ENCODE peak calls at places on chromosomes 6 and 20, in eight cellular contexts. D is skeletal muscle cell, V is NCI-H2029, C is Calu3, H is neural crest cell, K is dorsolateral prefrontal cortex, P is SK-N-SH, M is heart right ventricle. E is an unnamed sample.

GRCh38 chr20:61927193-61927825 is 138.4 kb downstream of the TAF4 start:
- DNase-seq in D (no peak), V (no peak), H (no peak), K (no peak), P (no peak), C (no peak), M (peak; percentile 2), E (no peak)

GRCh38 chr6:37507082-37507481 is 7.4 kb upstream of the CCDC167 start:
- DNase-seq in P (peak; percentile 50), M (no peak), D (no peak), K (no peak), V (no peak), C (no peak), H (no peak), E (no peak)

GRCh38 chr20:10505320-10506226 is 70.5 kb downstream of the SLX4IP start:
- DNase-seq in C (no peak), P (no peak), V (no peak), D (no peak), K (no peak), H (no peak), M (no peak), E (no peak)

GRCh38 chr6:25280617-25280990 is 1.4 kb downstream of the CARMIL1 start:
- DNase-seq in M (no peak), D (no peak), P (no peak), K (no peak), H (no peak), V (no peak), C (no peak), E (peak; percentile 37)

GRCh38 chr6:149225370-149225769 is 92.1 kb upstream of the TAB2 start:
- DNase-seq in H (no peak), D (no peak), P (no peak), K (no peak), M (no peak), V (no peak), C (no peak), E (no peak)

GRCh38 chr6:158353851-158354508 is 41.7 kb downstream of the TULP4 start:
- DNase-seq in K (no peak), V (peak; percentile 34), H (no peak), P (no peak), C (no peak), D (no peak), M (no peak), E (no peak)

GRCh38 chr6:75748743-75749538 is at the start of gene MYO6:
- DNase-seq in M (peak; percentile 82), D (no peak), K (peak; percentile 66), P (peak; percentile 92), H (peak; percentile 59), C (peak; percentile 93), V (peak; percentile 15), E (peak; percentile 83)

GRCh38 chr6:15287670-15288069 is 41.8 kb downstream of the JARID2 start:
- DNase-seq in D (no peak), M (no peak), H (no peak), C (no peak), P (no peak), K (no peak), V (no peak), E (no peak)

GRCh38 chr6:32290886-32291450 is 67.1 kb upstream of the NOTCH4 start:
- DNase-seq in H (no peak), C (no peak), D (peak; percentile 6), K (no peak), M (no peak), P (no peak), V (no peak), E (no peak)

GRCh38 chr6:138105880-138106664 is 1.1 kb downstream of the PERP start:
- DNase-seq in M (no peak), P (no peak), H (no peak), C (no peak), V (no peak), K (no peak), D (no peak), E (peak; percentile 40)

GRCh38 chr20:48638546-48638945 is 189.3 kb downstream of the PREX1 start:
- DNase-seq in D (no peak), K (no peak), V (no peak), M (no peak), C (peak; percentile 61), H (no peak), P (no peak), E (no peak)

GRCh38 chr6:43927525-43928210 is 157.7 kb downstream of the VEGFA start:
- DNase-seq in P (no peak), H (no peak), K (no peak), M (no peak), V (no peak), C (peak; percentile 78), D (no peak), E (peak; percentile 74)

GRCh38 chr6:717135-717534 is 24.2 kb upstream of the EXOC2 start:
- DNase-seq in C (no peak), H (no peak), D (no peak), P (no peak), M (no peak), V (no peak), K (no peak), E (no peak)

GRCh38 chr6:14079433-14079832 is 38.1 kb upstream of the CD83 start:
- DNase-seq in K (no peak), P (no peak), V (no peak), C (peak; percentile 18), M (no peak), D (no peak), H (no peak), E (no peak)

GRCh38 chr6:13425971-13426931 is 61.1 kb downstream of the GFOD1 start:
- DNase-seq in D (no peak), K (no peak), C (no peak), M (no peak), V (no peak), H (no peak), P (no peak), E (no peak)

GRCh38 chr6:4059115-4059777 is 19.7 kb downstream of the FAM217A start:
- DNase-seq in D (peak; percentile 71), P (no peak), H (no peak), K (no peak), V (no peak), C (peak; percentile 1), M (no peak), E (no peak)

GRCh38 chr20:36310215-36310981 is 4.3 kb downstream of the DLGAP4 start:
- DNase-seq in V (no peak), C (no peak), K (no peak), P (no peak), M (no peak), H (no peak), D (no peak), E (no peak)

GRCh38 chr20:12660918-12661317 is 347.9 kb upstream of the SPTLC3 start:
- DNase-seq in D (no peak), C (no peak), M (no peak), P (peak; percentile 17), H (peak; percentile 1), V (no peak), K (no peak), E (no peak)

E was measured in colonic mucosa.